ENCODE peak calls at places on chromosome 1, in four cellular contexts. J is nephron progenitor cell, L is pancreas, D is cardiac muscle cell. K is an unnamed sample.

GRCh38 chr1:14599173-14599754 is 779 bp downstream of the KAZN start:
- DNase-seq in J (peak; percentile 63), L (peak; percentile 60), D (no peak), K (peak; percentile 45)

GRCh38 chr1:150221552-150221951 is 14.4 kb downstream of the ANP32E start:
- DNase-seq in J (no peak), L (no peak), D (peak; percentile 50), K (no peak)

GRCh38 chr1:222054416-222054815 is 312.5 kb upstream of the DUSP10 start:
- DNase-seq in J (no peak), L (no peak), D (no peak), K (no peak)

GRCh38 chr1:43445618-43446387 is 7.9 kb downstream of the HYI start:
- DNase-seq in J (no peak), L (no peak), D (no peak), K (no peak)

GRCh38 chr1:37147906-37148305 is 113.6 kb upstream of the GRIK3 start:
- DNase-seq in J (no peak), L (no peak), D (no peak), K (no peak)

GRCh38 chr1:228151526-228151925 is 1.8 kb downstream of the GJC2 start:
- DNase-seq in J (no peak), L (peak; percentile 47), D (no peak), K (no peak)

GRCh38 chr1:98557808-98558390 is 103.6 kb upstream of the SNX7 start:
- DNase-seq in J (no peak), L (no peak), D (peak; percentile 20), K (no peak)

GRCh38 chr1:13583592-13583963 is at the start of gene PDPN:
- DNase-seq in J (peak; percentile 85), L (no peak), D (peak; percentile 54), K (peak; percentile 69)

GRCh38 chr1:21530368-21531016 is 21.3 kb downstream of the ALPL start:
- DNase-seq in J (no peak), L (no peak), D (no peak), K (no peak)

GRCh38 chr1:215833936-215834729 is 267.0 kb downstream of the KCTD3 start:
- DNase-seq in J (no peak), L (no peak), D (no peak), K (no peak)

GRCh38 chr1:182087304-182087703 is 25.8 kb upstream of the ZNF648 start:
- DNase-seq in J (no peak), L (no peak), D (no peak), K (no peak)

GRCh38 chr1:37497832-37498231 is 16.7 kb downstream of the MEAF6 start:
- DNase-seq in J (no peak), L (peak; percentile 60), D (no peak), K (no peak)

GRCh38 chr1:153912349-153912748 is 10.4 kb downstream of the GATAD2B start:
- DNase-seq in J (no peak), L (no peak), D (no peak), K (no peak)

GRCh38 chr1:15246960-15247614 is at the start of gene FHAD1:
- DNase-seq in J (peak; percentile 87), L (peak; percentile 89), D (peak; percentile 83), K (peak; percentile 62)

GRCh38 chr1:36211841-36212240 is 12.4 kb upstream of the THRAP3 start:
- DNase-seq in J (no peak), L (no peak), D (no peak), K (no peak)

DNA sequence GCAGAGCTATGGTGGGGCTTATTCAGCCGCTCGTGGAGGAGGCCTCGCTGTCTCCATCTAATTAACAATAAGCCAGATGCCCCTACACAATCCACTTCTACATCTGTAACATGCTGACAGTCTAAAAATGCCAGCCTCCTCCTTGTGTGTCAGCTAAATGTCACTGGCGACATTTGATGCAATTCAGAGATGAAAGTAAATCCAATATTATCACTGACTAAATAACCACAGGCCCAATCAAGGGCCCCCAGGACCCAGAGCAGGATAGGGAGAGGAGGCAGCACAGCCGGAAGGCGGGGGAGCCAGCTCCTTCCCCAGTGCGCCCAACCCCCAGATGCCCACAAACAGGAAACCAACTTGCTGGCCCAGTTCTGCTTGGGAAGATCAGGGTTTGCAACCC is 76.6 kb downstream of the DMRTA2 start:
- DNase-seq in J (no peak), L (no peak), D (no peak), K (no peak)
- TF ChIP-seq CTCF in J (no peak), L (no peak), D (no peak), K (no peak)

GRCh38 chr1:91791103-91791502 is 94.8 kb downstream of the TGFBR3 start:
- DNase-seq in J (no peak), L (no peak), D (no peak), K (no peak)
- TF ChIP-seq CTCF in J (no peak), L (no peak), D (no peak), K (no peak)

GRCh38 chr1:31415658-31416057 is 2.6 kb downstream of the SERINC2 start:
- DNase-seq in J (no peak), L (no peak), D (no peak), K (no peak)

GRCh38 chr1:31412205-31412604 is 808 bp upstream of the SERINC2 start:
- DNase-seq in J (no peak), L (peak; percentile 21), D (no peak), K (no peak)

GRCh38 chr1:31414692-31415370 is 1.8 kb downstream of the SERINC2 start:
- DNase-seq in J (no peak), L (peak; percentile 54), D (no peak), K (no peak)

GRCh38 chr1:31412732-31413404 is at the start of gene SERINC2:
- DNase-seq in J (peak; percentile 64), L (peak; percentile 83), D (no peak), K (no peak)

GRCh38 chr1:31413405-31414005 is 492 bp downstream of the SERINC2 start:
- DNase-seq in J (peak; percentile 67), L (peak; percentile 94), D (peak; percentile 39), K (peak; percentile 43)
- TF ChIP-seq CTCF in J (no peak), L (no peak), D (no peak), K (no peak)

GRCh38 chr1:5580926-5581325 is 411.3 kb downstream of the NPHP4 start:
- DNase-seq in J (no peak), L (no peak), D (no peak), K (no peak)

GRCh38 chr1:5578690-5579089 is 413.5 kb downstream of the NPHP4 start:
- DNase-seq in J (no peak), L (no peak), D (no peak), K (no peak)

GRCh38 chr1:5576111-5577065 is 415.8 kb downstream of the NPHP4 start:
- DNase-seq in J (no peak), L (no peak), D (no peak), K (no peak)

GRCh38 chr1:5577255-5578040 is 414.8 kb downstream of the NPHP4 start:
- DNase-seq in J (no peak), L (no peak), D (no peak), K (no peak)

GRCh38 chr1:5579966-5580365 is 412.3 kb downstream of the NPHP4 start:
- DNase-seq in J (no peak), L (no peak), D (no peak), K (no peak)
- TF ChIP-seq CTCF in J (no peak), L (no peak), D (no peak), K (no peak)

DNA sequence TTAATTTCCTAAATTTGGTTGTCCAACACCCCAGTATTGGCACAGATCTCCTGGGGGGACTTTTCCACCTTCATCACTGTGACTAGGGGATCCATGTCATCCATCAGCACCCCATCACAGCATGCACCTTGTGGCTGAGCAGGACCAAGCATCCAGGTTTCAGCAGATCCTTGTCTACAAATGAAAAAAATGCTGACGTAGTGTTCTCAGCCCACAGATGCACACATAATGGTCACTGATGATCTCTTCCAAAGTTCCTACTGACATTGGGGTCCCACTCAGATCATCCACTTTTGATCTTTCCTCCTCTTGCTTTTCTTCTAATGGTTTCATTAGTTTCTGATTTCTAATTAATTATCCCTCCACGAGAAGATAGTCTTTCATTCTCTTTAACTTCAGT is 373.1 kb downstream of the TBX15 start:
- DNase-seq in J (no peak), L (no peak), D (no peak), K (no peak)
- TF ChIP-seq CTCF in J (no peak), L (no peak), D (no peak), K (no peak)

GRCh38 chr1:107404756-107405155 is 263.9 kb downstream of the NTNG1 start:
- DNase-seq in J (no peak), L (no peak), D (peak; percentile 0), K (no peak)

GRCh38 chr1:107401704-107402103 is 260.9 kb downstream of the NTNG1 start:
- DNase-seq in J (no peak), L (no peak), D (no peak), K (no peak)

GRCh38 chr1:107407011-107407410 is 266.2 kb downstream of the NTNG1 start:
- DNase-seq in J (no peak), L (no peak), D (no peak), K (no peak)

GRCh38 chr1:107405241-107405640 is 264.4 kb downstream of the NTNG1 start:
- DNase-seq in J (no peak), L (no peak), D (peak; percentile 14), K (no peak)
- TF ChIP-seq CTCF in J (no peak), L (no peak), D (no peak), K (no peak)

DNA sequence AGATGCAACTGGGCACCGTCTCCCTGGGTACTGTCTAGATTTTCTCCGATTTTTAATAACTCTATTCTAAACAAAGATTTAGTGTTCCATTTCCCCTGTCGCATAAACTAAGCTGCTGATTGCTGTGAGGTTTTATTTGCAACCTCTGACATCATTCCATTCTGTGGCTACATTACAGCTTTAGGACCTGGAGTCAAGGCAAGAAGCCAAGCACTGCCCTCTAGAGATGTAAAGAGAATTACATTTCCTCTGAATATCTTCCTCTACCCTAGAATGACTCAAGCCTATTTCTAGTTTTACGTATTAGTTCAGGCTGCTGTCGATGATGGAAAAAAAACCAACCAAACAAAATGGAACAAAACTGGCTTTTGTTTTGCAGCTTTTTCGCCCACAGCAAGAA is 130.2 kb upstream of the MAP1LC3C start:
- DNase-seq in J (no peak), L (no peak), D (no peak), K (no peak)
- TF ChIP-seq CTCF in J (peak; percentile 42), L (no peak), D (no peak), K (peak; percentile 55)

GRCh38 chr1:198157847-198158765 is 1.3 kb downstream of the NEK7 start:
- DNase-seq in J (peak; percentile 12), L (no peak), D (peak; percentile 45), K (no peak)
- TF ChIP-seq CTCF in J (no peak), L (no peak), D (no peak), K (no peak)

DNA sequence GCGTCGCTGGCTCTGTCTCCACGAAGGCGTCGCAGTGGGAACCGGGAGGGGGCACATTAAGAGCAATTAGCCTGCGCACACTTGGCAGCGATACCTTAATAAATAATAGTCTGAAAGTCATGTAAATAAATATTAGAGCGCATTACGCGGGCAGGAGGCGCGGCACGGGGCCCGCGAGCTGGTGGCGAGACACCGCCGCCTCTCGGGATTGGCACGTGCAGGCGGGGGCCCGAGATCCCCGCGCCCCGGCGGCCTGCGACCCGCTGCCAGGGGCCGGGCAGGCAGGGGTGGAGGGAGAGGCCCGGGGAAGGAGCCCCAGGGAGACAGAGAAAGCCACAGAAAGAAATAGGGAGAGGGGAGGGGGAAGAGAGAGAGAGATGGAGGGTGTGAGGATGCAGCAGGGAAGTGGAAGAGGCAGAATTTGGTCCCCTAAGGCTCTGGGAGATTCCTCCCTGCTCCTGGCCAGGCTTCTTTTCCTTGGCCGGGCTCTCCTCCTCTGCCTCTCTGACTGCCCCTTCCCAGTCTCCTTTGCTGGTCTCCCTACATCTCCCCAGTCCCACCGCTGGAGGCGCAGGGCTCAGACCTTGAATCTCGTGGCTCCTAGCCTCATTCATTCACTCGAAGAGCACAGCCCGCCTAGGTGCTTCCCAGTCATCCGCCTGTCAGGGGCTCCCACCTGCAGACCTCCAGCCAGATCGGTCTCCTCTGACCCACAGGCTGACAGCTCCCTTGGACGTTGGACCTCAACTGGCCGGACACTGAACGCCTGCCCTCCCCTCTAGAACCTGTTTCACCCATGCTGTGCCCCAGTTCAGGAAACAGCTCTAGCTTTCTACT is 76.3 kb downstream of the VWA5B1 start:
- DNase-seq in J (peak; percentile 58), L (peak; percentile 69), D (peak; percentile 56), K (peak; percentile 46)
- TF ChIP-seq CTCF in J (peak; percentile 60), L (peak; percentile 26), D (peak; percentile 69), K (peak; percentile 68)

K was measured in neural crest cell.